ENCODE peak calls at places on chromosomes 1 and 21, in ten cellular contexts. X is GM12865; Q is BJ; E is mucosa of descending colon; F is fibroblast of pulmonary artery; R is hepatocyte; Z is epithelial cell of esophagus; L is suprapubic skin; D is CD4-positive, alpha-beta T cell; K is IMR-90. U is an unnamed sample.

GRCh38 chr1:54227091-54227602 is 27.2 kb downstream of the MRPL37 start:
- DNase-seq in D (no peak), Q (no peak), R (peak; percentile 66), K (peak; percentile 51), X (no peak), E (no peak), L (no peak), Z (peak; percentile 41), F (peak; percentile 38), U (peak; percentile 42)

GRCh38 chr1:8343464-8344001 is 25.6 kb downstream of the SLC45A1 start:
- DNase-seq in D (no peak), E (peak; percentile 58), F (peak; percentile 96), Q (peak; percentile 89), Z (peak; percentile 88), L (peak; percentile 90), R (peak; percentile 44), K (peak; percentile 98), X (no peak), U (peak; percentile 53)

GRCh38 chr1:232529747-232530146 is 100.2 kb downstream of the SIPA1L2 start:
- DNase-seq in L (no peak), Z (peak; percentile 99), Q (no peak), F (no peak), R (peak; percentile 42), D (no peak), X (no peak), K (peak; percentile 43), E (no peak), U (no peak)

GRCh38 chr1:206609229-206609991 is 2.9 kb downstream of the EIF2D start:
- DNase-seq in K (no peak), Q (no peak), D (no peak), L (no peak), X (peak; percentile 84), R (no peak), F (peak; percentile 27), Z (no peak), E (no peak), U (no peak)

GRCh38 chr1:3904006-3904842 is 4.2 kb upstream of the C1orf174 start:
- DNase-seq in E (peak; percentile 22), R (no peak), F (no peak), L (peak; percentile 55), Q (no peak), D (no peak), X (no peak), Z (no peak), K (no peak), U (no peak)

GRCh38 chr1:65065535-65066378 is 82.2 kb upstream of the AK4 start:
- DNase-seq in R (peak; percentile 44), Z (no peak), L (peak; percentile 71), Q (no peak), X (no peak), K (no peak), E (peak; percentile 68), D (no peak), F (no peak), U (peak; percentile 25)

GRCh38 chr1:62280960-62281465 is 38.2 kb downstream of the KANK4 start:
- DNase-seq in Q (no peak), R (no peak), D (no peak), K (no peak), E (no peak), F (no peak), X (no peak), Z (no peak), L (no peak), U (no peak)

GRCh38 chr1:80375662-80376061 is 1369.1 kb upstream of the ADGRL4 start:
- DNase-seq in X (no peak), K (peak; percentile 89), F (peak; percentile 61), D (no peak), R (no peak), Q (peak; percentile 77), L (no peak), E (no peak), Z (peak; percentile 93), U (no peak)

GRCh38 chr1:925532-926421 is 2.1 kb downstream of the SAMD11 start:
- DNase-seq in F (peak; percentile 16), E (no peak), Q (no peak), R (peak; percentile 73), Z (no peak), D (no peak), L (no peak), K (peak; percentile 28), X (no peak), U (no peak)

GRCh38 chr1:224494343-224494742 is 59.7 kb upstream of the WDR26 start:
- DNase-seq in Q (no peak), K (no peak), F (no peak), E (no peak), D (no peak), X (no peak), R (no peak), L (no peak), Z (no peak), U (no peak)

GRCh38 chr21:33042812-33043211 is 17.1 kb downstream of the OLIG2 start:
- DNase-seq in X (no peak), Z (peak; percentile 71), E (no peak), R (no peak), Q (peak; percentile 19), D (no peak), L (no peak), K (peak; percentile 97), F (peak; percentile 90), U (peak; percentile 24)

GRCh38 chr1:228015276-228016180 is 8.7 kb downstream of the WNT3A start:
- DNase-seq in L (no peak), D (no peak), Q (peak; percentile 1), Z (peak; percentile 47), E (peak; percentile 7), F (peak; percentile 41), K (peak; percentile 28), R (peak; percentile 6), X (no peak), U (no peak)
- TF ChIP-seq CTCF in L (no peak), D (no peak), Q (no peak), Z (no peak), E (no peak), F (no peak), K (no peak), R (no peak), X (no peak), U (no peak)

GRCh38 chr1:84642776-84643175 is 47.5 kb downstream of the SSX2IP start:
- DNase-seq in L (no peak), Q (no peak), Z (no peak), E (no peak), D (no peak), F (no peak), X (no peak), K (no peak), R (no peak), U (no peak)

GRCh38 chr1:84643183-84643582 is 47.1 kb downstream of the SSX2IP start:
- DNase-seq in E (no peak), R (no peak), K (no peak), L (no peak), Q (no peak), X (no peak), Z (no peak), D (no peak), F (no peak), U (no peak)

GRCh38 chr1:84644472-84644871 is 45.8 kb downstream of the SSX2IP start:
- DNase-seq in R (no peak), D (no peak), F (no peak), X (no peak), Q (no peak), K (no peak), E (no peak), Z (no peak), L (no peak), U (no peak)
- TF ChIP-seq CTCF in R (no peak), D (no peak), F (no peak), X (no peak), Q (no peak), K (no peak), E (no peak), Z (no peak), L (no peak), U (no peak)

GRCh38 chr1:188594542-188595235 is 1765.9 kb downstream of the PLA2G4A start:
- DNase-seq in D (no peak), F (no peak), L (no peak), K (no peak), R (no peak), Q (no peak), E (no peak), Z (peak; percentile 1), X (no peak), U (no peak)

GRCh38 chr1:188599313-188599712 is 1770.6 kb downstream of the PLA2G4A start:
- DNase-seq in D (no peak), Q (no peak), R (no peak), E (no peak), X (no peak), L (no peak), K (no peak), F (no peak), Z (no peak), U (peak; percentile 7)
- TF ChIP-seq CTCF in D (no peak), Q (no peak), R (no peak), E (no peak), X (no peak), L (no peak), K (no peak), F (no peak), Z (no peak), U (no peak)

GRCh38 chr1:160743266-160743665 is 4.2 kb downstream of the SLAMF7 start:
- DNase-seq in X (no peak), Z (no peak), K (no peak), F (no peak), D (no peak), L (no peak), Q (no peak), E (no peak), R (no peak), U (no peak)

GRCh38 chr1:160742428-160743127 is 3.5 kb downstream of the SLAMF7 start:
- DNase-seq in Q (no peak), K (no peak), X (peak; percentile 35), D (no peak), E (no peak), F (no peak), L (no peak), R (no peak), Z (no peak), U (no peak)

GRCh38 chr1:160741092-160741501 is 2.0 kb downstream of the SLAMF7 start:
- DNase-seq in D (no peak), Z (no peak), F (no peak), L (no peak), K (no peak), X (peak; percentile 55), Q (no peak), R (no peak), E (no peak), U (no peak)

GRCh38 chr1:160740133-160740688 is 1.2 kb downstream of the SLAMF7 start:
- DNase-seq in Q (no peak), E (no peak), L (no peak), Z (no peak), X (peak; percentile 57), R (no peak), D (no peak), F (no peak), K (no peak), U (no peak)

DNA sequence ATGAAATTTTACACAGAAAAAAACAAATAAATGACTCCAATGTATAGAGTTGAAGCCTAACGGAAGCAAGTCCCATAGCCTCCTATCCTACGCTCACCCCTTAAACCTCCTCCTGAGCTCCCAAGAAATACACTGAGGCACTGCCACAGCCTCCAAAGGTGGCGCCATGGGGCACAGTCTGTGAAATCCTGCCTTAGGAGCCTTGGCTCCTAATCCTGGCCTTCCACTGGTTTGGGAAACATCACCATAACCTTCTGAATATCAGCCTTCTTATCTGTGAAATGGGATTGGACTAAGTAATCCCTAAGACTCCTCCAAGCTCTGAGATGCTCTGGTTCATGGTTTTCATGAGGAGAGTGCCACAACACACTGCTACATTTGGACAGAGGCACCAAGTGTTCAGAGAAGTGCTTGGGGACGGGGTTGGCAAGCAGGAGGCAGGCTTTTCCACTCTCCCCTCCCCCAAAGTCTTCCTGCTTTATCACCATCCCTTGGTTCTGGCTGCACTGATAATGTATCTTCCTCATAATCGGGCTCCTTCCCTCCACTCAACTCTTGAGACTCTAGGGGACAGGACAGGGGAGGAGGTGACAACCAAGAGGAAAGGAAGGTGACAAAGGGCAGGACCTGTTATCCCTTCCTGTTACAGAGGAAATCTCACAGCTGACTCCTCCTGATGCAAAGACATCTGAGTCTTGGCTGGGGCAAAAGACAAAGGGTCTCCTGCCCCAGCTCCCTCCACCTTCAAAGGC is 2.7 kb downstream of the SLAMF7 start:
- DNase-seq in Q (no peak), F (no peak), Z (no peak), X (no peak), L (no peak), K (no peak), E (no peak), D (no peak), R (no peak), U (no peak)
- TF ChIP-seq CTCF in Q (no peak), F (no peak), Z (no peak), X (no peak), L (no peak), K (no peak), E (no peak), D (no peak), R (no peak), U (no peak)